ENCODE peak calls at places on chromosomes 12 and 14, in eight cellular contexts. V is cardiac muscle cell, A is PC-3, C is tibial artery, N is aorta, H is upper lobe of right lung, X is H9, L is transverse colon. Q is an unnamed sample. For H3K27me3, the result is how much of the 10 kb centered on the place peaks cover.

GRCh38 chr12:87163122-87163521 is 866.1 kb downstream of the C12orf50 start:
- DNase-seq in C (no peak), H (no peak), A (no peak), V (no peak), N (no peak), X (no peak), L (no peak), Q (no peak)

GRCh38 chr12:119684730-119685129 is 16.8 kb downstream of the PRKAB1 start:
- DNase-seq in H (no peak), X (no peak), C (no peak), V (no peak), L (no peak), N (no peak), A (no peak), Q (no peak)

GRCh38 chr14:98766818-98767217 is 505.2 kb downstream of the BCL11B start:
- DNase-seq in A (no peak), N (no peak), X (no peak), L (no peak), V (no peak), C (no peak), H (no peak), Q (peak)

GRCh38 chr12:30953946-30954766 is 27.6 kb downstream of the TSPAN11 start:
- DNase-seq in C (no peak), L (no peak), H (no peak), A (peak), X (no peak), N (no peak), V (peak), Q (no peak)

GRCh38 chr12:86376052-86376451 is 119.9 kb upstream of the MGAT4C start:
- DNase-seq in V (peak), N (no peak), C (no peak), X (peak), H (no peak), L (no peak), A (no peak), Q (peak)

GRCh38 chr14:72925815-72926291 is 411 bp upstream of the DCAF4 start:
- DNase-seq in V (no peak), N (no peak), C (no peak), X (no peak), H (no peak), L (no peak), A (no peak), Q (no peak)

GRCh38 chr14:99807413-99808132 is 14.4 kb downstream of the EML1 start:
- DNase-seq in A (peak), H (no peak), N (no peak), C (no peak), L (no peak), V (no peak), X (peak), Q (no peak)

GRCh38 chr14:102362084-102362483 is 606 bp downstream of the CINP start:
- DNase-seq in L (no peak), A (peak), V (no peak), N (no peak), C (no peak), X (no peak), H (no peak), Q (peak)

GRCh38 chr12:50483488-50483887 is 21.3 kb upstream of the DIP2B start:
- DNase-seq in A (no peak), V (no peak), H (no peak), X (no peak), L (no peak), C (no peak), N (no peak), Q (no peak)

GRCh38 chr14:93729993-93730392 is 58.3 kb downstream of the PRIMA1 start:
- DNase-seq in L (no peak), H (no peak), C (no peak), A (peak), X (no peak), N (no peak), V (no peak), Q (no peak)

GRCh38 chr14:31930493-31931225 is 146.4 kb upstream of the ARHGAP5 start:
- DNase-seq in H (no peak), A (peak), L (no peak), X (no peak), V (no peak), N (no peak), C (no peak), Q (peak)

GRCh38 chr14:31926123-31926522 is 151.0 kb upstream of the ARHGAP5 start:
- DNase-seq in C (no peak), H (no peak), V (peak), X (no peak), A (peak), N (no peak), L (no peak), Q (no peak)

GRCh38 chr14:31926652-31927347 is 150.3 kb upstream of the ARHGAP5 start:
- DNase-seq in C (no peak), A (no peak), V (no peak), L (no peak), X (no peak), H (no peak), N (no peak), Q (no peak)

GRCh38 chr14:31930070-31930469 is 147.0 kb upstream of the ARHGAP5 start:
- DNase-seq in C (no peak), N (no peak), X (no peak), H (no peak), V (no peak), A (no peak), L (no peak), Q (no peak)

GRCh38 chr14:31927348-31927826 is 149.7 kb upstream of the ARHGAP5 start:
- DNase-seq in V (peak), C (no peak), H (no peak), X (peak), A (peak), L (no peak), N (no peak), Q (peak)
- H3K27ac ChIP-seq in V (peak), C (peak), H (peak), X (no peak), A (peak), L (peak), N (no peak), Q (peak)

GRCh38 chr14:95046711-95047681 is 110.3 kb downstream of the DICER1 start:
- DNase-seq in N (no peak), V (no peak), L (peak), A (peak), H (peak), X (peak), C (peak), Q (no peak)
- H3K27me3 ChIP-seq in N (under half), V (under half), L (under half), A (half or more), H (under half), X (under half), C (under half), Q (under half)

GRCh38 chr14:21233457-21234076 is 35.7 kb downstream of the HNRNPC start:
- DNase-seq in L (no peak), X (no peak), N (peak), H (no peak), C (no peak), A (no peak), V (no peak), Q (no peak)

GRCh38 chr14:21236948-21237797 is 32.1 kb downstream of the HNRNPC start:
- DNase-seq in A (no peak), L (no peak), C (no peak), V (no peak), H (no peak), X (no peak), N (no peak), Q (no peak)

GRCh38 chr14:21231020-21231652 is 38.1 kb downstream of the HNRNPC start:
- DNase-seq in A (no peak), C (no peak), V (no peak), X (no peak), L (no peak), H (no peak), N (no peak), Q (no peak)

GRCh38 chr14:21229821-21230220 is 39.4 kb downstream of the HNRNPC start:
- DNase-seq in V (no peak), L (no peak), H (no peak), X (no peak), N (no peak), C (no peak), A (no peak), Q (no peak)

GRCh38 chr14:21234112-21234511 is 35.1 kb downstream of the HNRNPC start:
- DNase-seq in A (no peak), C (no peak), V (no peak), X (no peak), N (no peak), L (no peak), H (no peak), Q (no peak)
- H3K27ac ChIP-seq in A (no peak), C (no peak), V (peak), X (no peak), N (no peak), L (no peak), H (no peak), Q (no peak)

GRCh38 chr12:127685476-127686234 is 581.3 kb upstream of the TMEM132C start:
- DNase-seq in A (no peak), L (no peak), H (no peak), C (no peak), N (no peak), X (no peak), V (no peak), Q (no peak)

GRCh38 chr12:127688901-127689428 is 578.0 kb upstream of the TMEM132C start:
- DNase-seq in C (no peak), L (no peak), A (no peak), H (no peak), X (no peak), N (no peak), V (no peak), Q (no peak)

GRCh38 chr12:127690161-127690560 is 576.8 kb upstream of the TMEM132C start:
- DNase-seq in L (no peak), V (peak), N (no peak), C (no peak), X (no peak), A (peak), H (no peak), Q (no peak)
- H3K27me3 ChIP-seq in L (under half), V (under half), N (under half), C (under half), X (under half), A (half or more), H (under half), Q (under half)

DNA sequence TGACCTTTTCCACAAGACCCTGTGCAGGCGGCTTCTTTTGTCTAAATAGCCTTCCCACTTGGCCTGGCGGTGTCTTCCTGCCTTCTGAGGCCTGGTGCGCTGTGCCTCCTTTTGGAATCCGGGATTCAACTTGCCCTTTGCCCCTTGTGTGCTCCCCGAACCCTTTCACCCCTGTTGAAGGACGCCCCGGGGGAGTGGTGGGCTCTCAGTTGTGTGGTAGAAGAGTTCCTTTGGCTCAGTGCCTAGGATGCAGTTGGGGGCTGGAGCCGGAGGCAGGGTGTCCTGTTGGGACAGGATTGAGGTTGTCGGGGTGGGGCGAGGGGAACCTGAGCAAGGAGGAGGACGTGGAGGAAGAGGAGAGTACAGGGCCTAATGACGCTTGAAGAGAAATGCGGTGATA is 34.5 kb downstream of the KLC1 start:
- DNase-seq in H (no peak), X (no peak), L (no peak), A (no peak), C (no peak), N (peak), V (no peak), Q (no peak)
- H3K27ac ChIP-seq in H (peak), X (no peak), L (peak), A (no peak), C (peak), N (no peak), V (no peak), Q (no peak)

GRCh38 chr14:23354990-23355389 is 2.3 kb upstream of the SLC22A17 start:
- DNase-seq in X (no peak), A (no peak), N (peak), C (no peak), H (no peak), L (no peak), V (no peak), Q (no peak)

GRCh38 chr14:23357261-23357660 is 4.6 kb upstream of the SLC22A17 start:
- DNase-seq in A (no peak), L (no peak), H (no peak), X (no peak), N (peak), V (no peak), C (no peak), Q (no peak)

GRCh38 chr14:23356662-23357061 is 4.0 kb upstream of the SLC22A17 start:
- DNase-seq in C (no peak), X (peak), L (no peak), N (peak), H (no peak), V (no peak), A (no peak), Q (no peak)

GRCh38 chr14:23358042-23358441 is 5.4 kb upstream of the SLC22A17 start:
- DNase-seq in N (no peak), A (no peak), L (no peak), H (no peak), X (no peak), C (no peak), V (no peak), Q (no peak)

GRCh38 chr14:23356036-23356435 is 3.3 kb upstream of the SLC22A17 start:
- DNase-seq in H (no peak), A (no peak), N (peak), V (no peak), L (no peak), X (no peak), C (no peak), Q (no peak)
- H3K27me3 ChIP-seq in H (under half), A (under half), N (under half), V (under half), L (under half), X (under half), C (under half), Q (under half)

GRCh38 chr12:96344124-96344695 is 56.0 kb downstream of the CDK17 start:
- DNase-seq in N (no peak), H (no peak), X (no peak), V (no peak), A (no peak), L (no peak), C (no peak), Q (no peak)

GRCh38 chr12:96350982-96351381 is 49.3 kb downstream of the CDK17 start:
- DNase-seq in H (no peak), C (no peak), L (no peak), A (no peak), V (no peak), N (no peak), X (no peak), Q (no peak)

GRCh38 chr12:96343347-96343954 is 56.8 kb downstream of the CDK17 start:
- DNase-seq in C (no peak), V (no peak), X (no peak), L (no peak), A (no peak), N (no peak), H (no peak), Q (no peak)

GRCh38 chr12:96352161-96352835 is 47.9 kb downstream of the CDK17 start:
- DNase-seq in A (no peak), H (no peak), V (no peak), N (no peak), L (no peak), X (no peak), C (no peak), Q (no peak)

DNA sequence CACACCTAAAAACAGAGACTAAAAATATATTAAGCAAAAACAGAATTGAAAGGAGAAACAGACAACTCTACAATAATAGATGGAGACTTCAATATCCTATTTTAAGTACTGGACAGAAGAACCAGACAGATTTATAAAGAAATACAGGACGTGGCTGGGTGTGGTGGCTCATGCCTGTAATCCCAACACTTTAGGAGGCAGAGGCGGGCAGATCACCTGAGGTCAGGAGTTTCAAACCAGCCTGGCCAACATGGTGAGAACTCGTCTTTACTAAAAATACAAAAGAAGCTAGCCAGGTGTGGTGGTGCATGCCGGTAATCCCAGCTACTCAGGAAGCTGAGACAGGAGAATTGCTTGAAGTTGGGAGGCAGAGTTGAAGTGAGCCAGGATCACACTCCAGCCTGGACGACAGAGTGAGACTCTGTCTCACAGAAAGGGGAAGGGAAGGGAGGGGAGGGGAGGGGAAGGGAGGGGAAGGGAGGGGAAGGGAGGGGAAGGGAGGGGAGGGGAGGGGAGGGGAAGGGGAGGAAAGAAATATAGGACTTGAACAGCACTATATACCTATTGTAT is 53.0 kb downstream of the CDK17 start:
- DNase-seq in A (no peak), N (no peak), X (no peak), C (no peak), H (no peak), L (no peak), V (no peak), Q (no peak)
- H3K27ac ChIP-seq in A (no peak), N (no peak), X (no peak), C (no peak), H (peak), L (peak), V (no peak), Q (no peak)

Q was measured in foreskin keratinocyte.